ENCODE peak calls at places on chromosomes 6 and 20, in eight cellular contexts. One of them, this sample, is unnamed.

GRCh38 chr6:170066679-170067078 is 224.2 kb downstream of the DLL1 start:
- DNase-seq in RCC 7860: no peak
- DNase-seq in effector CD4-positive, alpha-beta T cell: no peak
- DNase-seq in left colon: no peak
- DNase-seq in RPMI7951: no peak
- DNase-seq in mammary epithelial cell: no peak
- DNase-seq in NCI-H524: no peak
- DNase-seq in NCI-H1092: no peak
- DNase-seq in this sample: no peak

GRCh38 chr6:29763491-29764289 is 40.5 kb downstream of the HLA-F start:
- DNase-seq in RCC 7860: peak
- DNase-seq in effector CD4-positive, alpha-beta T cell: no peak
- DNase-seq in left colon: no peak
- DNase-seq in RPMI7951: peak
- DNase-seq in mammary epithelial cell: peak
- DNase-seq in NCI-H524: no peak
- DNase-seq in NCI-H1092: no peak
- DNase-seq in this sample: peak

GRCh38 chr20:1897965-1898464 is 2.8 kb downstream of the SIRPA start:
- DNase-seq in RCC 7860: no peak
- DNase-seq in effector CD4-positive, alpha-beta T cell: no peak
- DNase-seq in left colon: no peak
- DNase-seq in RPMI7951: no peak
- DNase-seq in mammary epithelial cell: no peak
- DNase-seq in NCI-H524: no peak
- DNase-seq in NCI-H1092: no peak
- DNase-seq in this sample: no peak

GRCh38 chr6:43254138-43254817 is 11.0 kb downstream of the TTBK1 start:
- DNase-seq in RCC 7860: no peak
- DNase-seq in effector CD4-positive, alpha-beta T cell: no peak
- DNase-seq in left colon: peak
- DNase-seq in RPMI7951: no peak
- DNase-seq in mammary epithelial cell: peak
- DNase-seq in NCI-H524: no peak
- DNase-seq in NCI-H1092: no peak
- DNase-seq in this sample: peak

GRCh38 chr6:11701568-11701967 is 77.0 kb downstream of the ADTRP start:
- DNase-seq in RCC 7860: no peak
- DNase-seq in effector CD4-positive, alpha-beta T cell: no peak
- DNase-seq in left colon: no peak
- DNase-seq in RPMI7951: no peak
- DNase-seq in mammary epithelial cell: peak
- DNase-seq in NCI-H524: no peak
- DNase-seq in NCI-H1092: no peak
- DNase-seq in this sample: no peak

GRCh38 chr20:64203037-64203777 is 39.0 kb downstream of the MYT1 start:
- DNase-seq in RCC 7860: no peak
- DNase-seq in effector CD4-positive, alpha-beta T cell: no peak
- DNase-seq in left colon: no peak
- DNase-seq in RPMI7951: peak
- DNase-seq in mammary epithelial cell: no peak
- DNase-seq in NCI-H524: no peak
- DNase-seq in NCI-H1092: no peak
- DNase-seq in this sample: no peak

GRCh38 chr6:105748737-105749161 is 337.4 kb upstream of the PRDM1 start:
- DNase-seq in RCC 7860: peak
- DNase-seq in effector CD4-positive, alpha-beta T cell: no peak
- DNase-seq in left colon: no peak
- DNase-seq in RPMI7951: peak
- DNase-seq in mammary epithelial cell: peak
- DNase-seq in NCI-H524: no peak
- DNase-seq in NCI-H1092: no peak
- DNase-seq in this sample: peak

GRCh38 chr20:33337531-33338165 is 54.6 kb downstream of the BPIFB1 start:
- DNase-seq in RCC 7860: no peak
- DNase-seq in effector CD4-positive, alpha-beta T cell: no peak
- DNase-seq in left colon: no peak
- DNase-seq in RPMI7951: no peak
- DNase-seq in mammary epithelial cell: no peak
- DNase-seq in NCI-H524: no peak
- DNase-seq in NCI-H1092: no peak
- DNase-seq in this sample: no peak

GRCh38 chr6:79544939-79545450 is 7.8 kb upstream of the LCA5 start:
- DNase-seq in RCC 7860: peak
- DNase-seq in effector CD4-positive, alpha-beta T cell: no peak
- DNase-seq in left colon: peak
- DNase-seq in RPMI7951: peak
- DNase-seq in mammary epithelial cell: peak
- DNase-seq in NCI-H524: peak
- DNase-seq in NCI-H1092: no peak
- DNase-seq in this sample: peak

GRCh38 chr6:116672306-116672705 is 3.7 kb upstream of the ZUP1 start:
- DNase-seq in RCC 7860: no peak
- DNase-seq in effector CD4-positive, alpha-beta T cell: no peak
- DNase-seq in left colon: no peak
- DNase-seq in RPMI7951: no peak
- DNase-seq in mammary epithelial cell: peak
- DNase-seq in NCI-H524: no peak
- DNase-seq in NCI-H1092: no peak
- DNase-seq in this sample: no peak

GRCh38 chr6:1091905-1092304 is 220.0 kb upstream of the FOXQ1 start:
- DNase-seq in RCC 7860: no peak
- DNase-seq in effector CD4-positive, alpha-beta T cell: no peak
- DNase-seq in left colon: no peak
- DNase-seq in RPMI7951: no peak
- DNase-seq in mammary epithelial cell: no peak
- DNase-seq in NCI-H524: no peak
- DNase-seq in NCI-H1092: no peak
- DNase-seq in this sample: no peak

GRCh38 chr6:108562503-108562993 is 1.8 kb downstream of the FOXO3 start:
- DNase-seq in RCC 7860: peak
- DNase-seq in effector CD4-positive, alpha-beta T cell: no peak
- DNase-seq in left colon: peak
- DNase-seq in RPMI7951: peak
- DNase-seq in mammary epithelial cell: peak
- DNase-seq in NCI-H524: peak
- DNase-seq in NCI-H1092: no peak
- DNase-seq in this sample: peak

GRCh38 chr6:139131736-139132285 is 3.1 kb upstream of the HECA start:
- DNase-seq in RCC 7860: no peak
- DNase-seq in effector CD4-positive, alpha-beta T cell: no peak
- DNase-seq in left colon: no peak
- DNase-seq in RPMI7951: no peak
- DNase-seq in mammary epithelial cell: no peak
- DNase-seq in NCI-H524: no peak
- DNase-seq in NCI-H1092: no peak
- DNase-seq in this sample: no peak

GRCh38 chr6:35754452-35755321 is 17.9 kb downstream of the ARMC12 start:
- DNase-seq in RCC 7860: no peak
- DNase-seq in effector CD4-positive, alpha-beta T cell: no peak
- DNase-seq in left colon: no peak
- DNase-seq in RPMI7951: peak
- DNase-seq in mammary epithelial cell: no peak
- DNase-seq in NCI-H524: peak
- DNase-seq in NCI-H1092: no peak
- DNase-seq in this sample: peak

GRCh38 chr6:130928993-130929678 is 101.9 kb downstream of the SMLR1 start:
- DNase-seq in RCC 7860: no peak
- DNase-seq in effector CD4-positive, alpha-beta T cell: no peak
- DNase-seq in left colon: no peak
- DNase-seq in RPMI7951: no peak
- DNase-seq in mammary epithelial cell: no peak
- DNase-seq in NCI-H524: no peak
- DNase-seq in NCI-H1092: no peak
- DNase-seq in this sample: peak

GRCh38 chr6:53464942-53465460 is 79.9 kb downstream of the GCLC start:
- DNase-seq in RCC 7860: no peak
- DNase-seq in effector CD4-positive, alpha-beta T cell: no peak
- DNase-seq in left colon: no peak
- DNase-seq in RPMI7951: peak
- DNase-seq in mammary epithelial cell: peak
- DNase-seq in NCI-H524: no peak
- DNase-seq in NCI-H1092: no peak
- DNase-seq in this sample: peak

GRCh38 chr6:388202-388903 is 3.2 kb upstream of the IRF4 start:
- DNase-seq in RCC 7860: no peak
- DNase-seq in effector CD4-positive, alpha-beta T cell: no peak
- DNase-seq in left colon: no peak
- DNase-seq in RPMI7951: no peak
- DNase-seq in mammary epithelial cell: no peak
- DNase-seq in NCI-H524: no peak
- DNase-seq in NCI-H1092: no peak
- DNase-seq in this sample: no peak

GRCh38 chr6:138289739-138290138 is 71.4 kb upstream of the PBOV1 start:
- DNase-seq in RCC 7860: no peak
- DNase-seq in effector CD4-positive, alpha-beta T cell: no peak
- DNase-seq in left colon: no peak
- DNase-seq in RPMI7951: no peak
- DNase-seq in mammary epithelial cell: peak
- DNase-seq in NCI-H524: peak
- DNase-seq in NCI-H1092: no peak
- DNase-seq in this sample: no peak

GRCh38 chr6:75077694-75078093 is 128.2 kb downstream of the COL12A1 start:
- DNase-seq in RCC 7860: no peak
- DNase-seq in effector CD4-positive, alpha-beta T cell: no peak
- DNase-seq in left colon: no peak
- DNase-seq in RPMI7951: no peak
- DNase-seq in mammary epithelial cell: no peak
- DNase-seq in NCI-H524: no peak
- DNase-seq in NCI-H1092: no peak
- DNase-seq in this sample: no peak

GRCh38 chr20:51346686-51347485 is 195.6 kb downstream of the NFATC2 start:
- DNase-seq in RCC 7860: peak
- DNase-seq in effector CD4-positive, alpha-beta T cell: no peak
- DNase-seq in left colon: no peak
- DNase-seq in RPMI7951: peak
- DNase-seq in mammary epithelial cell: peak
- DNase-seq in NCI-H524: no peak
- DNase-seq in NCI-H1092: no peak
- DNase-seq in this sample: peak

GRCh38 chr6:119090256-119090655 is 11.8 kb upstream of the FAM184A start:
- DNase-seq in RCC 7860: no peak
- DNase-seq in effector CD4-positive, alpha-beta T cell: no peak
- DNase-seq in left colon: no peak
- DNase-seq in RPMI7951: no peak
- DNase-seq in mammary epithelial cell: no peak
- DNase-seq in NCI-H524: no peak
- DNase-seq in NCI-H1092: no peak
- DNase-seq in this sample: no peak

GRCh38 chr20:44018684-44019637 is 104.3 kb downstream of the TOX2 start:
- DNase-seq in RCC 7860: no peak
- DNase-seq in effector CD4-positive, alpha-beta T cell: no peak
- DNase-seq in left colon: no peak
- DNase-seq in RPMI7951: no peak
- DNase-seq in mammary epithelial cell: no peak
- DNase-seq in NCI-H524: peak
- DNase-seq in NCI-H1092: no peak
- DNase-seq in this sample: no peak

GRCh38 chr6:56528412-56528841 is 114.3 kb downstream of the DST start:
- DNase-seq in RCC 7860: peak
- DNase-seq in effector CD4-positive, alpha-beta T cell: no peak
- DNase-seq in left colon: no peak
- DNase-seq in RPMI7951: peak
- DNase-seq in mammary epithelial cell: peak
- DNase-seq in NCI-H524: no peak
- DNase-seq in NCI-H1092: no peak
- DNase-seq in this sample: peak

GRCh38 chr6:57313711-57314471 is 3.5 kb upstream of the PRIM2 start:
- DNase-seq in RCC 7860: peak
- DNase-seq in effector CD4-positive, alpha-beta T cell: no peak
- DNase-seq in left colon: peak
- DNase-seq in RPMI7951: peak
- DNase-seq in mammary epithelial cell: peak
- DNase-seq in NCI-H524: no peak
- DNase-seq in NCI-H1092: no peak
- DNase-seq in this sample: peak

GRCh38 chr6:169289671-169290408 is 36.2 kb upstream of the THBS2 start:
- DNase-seq in RCC 7860: no peak
- DNase-seq in effector CD4-positive, alpha-beta T cell: no peak
- DNase-seq in left colon: no peak
- DNase-seq in RPMI7951: peak
- DNase-seq in mammary epithelial cell: peak
- DNase-seq in NCI-H524: no peak
- DNase-seq in NCI-H1092: no peak
- DNase-seq in this sample: no peak

GRCh38 chr6:56954389-56955170 is at the start of gene BEND6:
- DNase-seq in RCC 7860: peak
- DNase-seq in effector CD4-positive, alpha-beta T cell: no peak
- DNase-seq in left colon: peak
- DNase-seq in RPMI7951: peak
- DNase-seq in mammary epithelial cell: peak
- DNase-seq in NCI-H524: peak
- DNase-seq in NCI-H1092: peak
- DNase-seq in this sample: peak

GRCh38 chr6:97621111-97621510 is 338.1 kb upstream of the MMS22L start:
- DNase-seq in RCC 7860: no peak
- DNase-seq in effector CD4-positive, alpha-beta T cell: no peak
- DNase-seq in left colon: no peak
- DNase-seq in RPMI7951: no peak
- DNase-seq in mammary epithelial cell: no peak
- DNase-seq in NCI-H524: no peak
- DNase-seq in NCI-H1092: no peak
- DNase-seq in this sample: no peak

GRCh38 chr20:40945189-40945588 is 83.4 kb upstream of the TOP1 start:
- DNase-seq in RCC 7860: no peak
- DNase-seq in effector CD4-positive, alpha-beta T cell: no peak
- DNase-seq in left colon: no peak
- DNase-seq in RPMI7951: no peak
- DNase-seq in mammary epithelial cell: no peak
- DNase-seq in NCI-H524: no peak
- DNase-seq in NCI-H1092: no peak
- DNase-seq in this sample: no peak

GRCh38 chr20:4814696-4815252 is 93.1 kb downstream of the PRND start:
- DNase-seq in RCC 7860: no peak
- DNase-seq in effector CD4-positive, alpha-beta T cell: peak
- DNase-seq in left colon: peak
- DNase-seq in RPMI7951: no peak
- DNase-seq in mammary epithelial cell: no peak
- DNase-seq in NCI-H524: no peak
- DNase-seq in NCI-H1092: no peak
- DNase-seq in this sample: no peak